ENCODE peak calls at places on chromosomes 1 and 21, in nine cellular contexts. V is cardiac muscle cell; L is psoas muscle; E is naive thymus-derived CD4-positive, alpha-beta T cell; D is transverse colon; Z is adipocyte; U is heart right ventricle; M is mesendoderm; P is sigmoid colon. T is an unnamed sample.

GRCh38 chr1:44947060-44947773 is 39.2 kb downstream of the EIF2B3 start:
- DNase-seq in V (peak; percentile 38), L (no peak), E (no peak), D (no peak), Z (peak; percentile 74), U (peak; percentile 13), M (no peak), P (no peak), T (no peak)

GRCh38 chr1:89906088-89906487 is 85.3 kb downstream of the LRRC8D start:
- DNase-seq in V (no peak), L (no peak), E (no peak), D (no peak), Z (no peak), U (no peak), M (no peak), P (no peak), T (no peak)

GRCh38 chr1:98027044-98027443 is 106.2 kb upstream of the DPYD start:
- DNase-seq in V (no peak), L (no peak), E (no peak), D (no peak), Z (no peak), U (no peak), M (no peak), P (no peak), T (no peak)

GRCh38 chr1:171221665-171222591 is 26.4 kb upstream of the FMO1 start:
- DNase-seq in V (no peak), L (no peak), E (no peak), D (no peak), Z (peak; percentile 22), U (peak; percentile 19), M (peak; percentile 34), P (no peak), T (no peak)

GRCh38 chr1:111104981-111105380 is 34.9 kb downstream of the DRAM2 start:
- DNase-seq in V (no peak), L (no peak), E (no peak), D (no peak), Z (no peak), U (no peak), M (no peak), P (no peak), T (no peak)

GRCh38 chr1:170620164-170620563 is 43.8 kb upstream of the PRRX1 start:
- DNase-seq in V (no peak), L (no peak), E (no peak), D (no peak), Z (peak; percentile 81), U (no peak), M (no peak), P (no peak), T (no peak)

GRCh38 chr1:166167395-166167922 is 658 bp upstream of the FAM78B start:
- DNase-seq in V (no peak), L (no peak), E (no peak), D (no peak), Z (no peak), U (no peak), M (no peak), P (no peak), T (no peak)

GRCh38 chr1:24416666-24417391 is 1.2 kb downstream of the NIPAL3 start:
- DNase-seq in V (no peak), L (no peak), E (peak; percentile 64), D (peak; percentile 55), Z (peak; percentile 92), U (no peak), M (peak; percentile 67), P (no peak), T (peak; percentile 23)

GRCh38 chr1:54826226-54826816 is 25.2 kb upstream of the TTC22 start:
- DNase-seq in V (no peak), L (no peak), E (no peak), D (no peak), Z (no peak), U (no peak), M (no peak), P (no peak), T (no peak)

GRCh38 chr1:169090900-169091311 is 15.6 kb upstream of the ATP1B1 start:
- DNase-seq in V (no peak), L (no peak), E (no peak), D (no peak), Z (no peak), U (no peak), M (no peak), P (no peak), T (no peak)

DNA sequence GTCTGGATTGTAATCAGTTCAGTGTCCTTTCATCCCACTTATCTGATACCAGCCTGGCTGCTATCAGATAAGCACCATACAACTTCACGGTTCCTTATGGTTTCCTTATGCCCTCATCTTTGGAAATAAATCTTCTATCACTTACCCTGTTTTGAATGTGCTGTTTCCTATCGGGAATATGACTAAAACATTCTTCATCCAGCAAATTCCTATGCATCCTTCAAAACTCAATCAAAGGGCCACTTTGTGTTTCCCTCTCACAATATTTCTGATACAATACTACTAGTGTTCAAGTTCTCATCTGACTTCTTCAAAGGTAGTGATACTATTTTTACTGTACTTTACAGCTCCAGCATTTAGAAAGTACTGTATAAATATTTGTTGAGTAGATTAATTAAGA is 513.2 kb downstream of the OMA1 start:
- DNase-seq in V (no peak), L (no peak), E (no peak), D (no peak), Z (no peak), U (no peak), M (peak; percentile 83), P (no peak), T (no peak)
- H3K4me1 ChIP-seq in V (no peaks in the 10 kb centered on the region), L (no peaks in the 10 kb centered on the region), E (no peaks in the 10 kb centered on the region), D (no peaks in the 10 kb centered on the region), Z (no peaks in the 10 kb centered on the region), U (no peaks in the 10 kb centered on the region), M (peaks cover 10% of the 10 kb centered on the region), P (no peaks in the 10 kb centered on the region), T (no peaks in the 10 kb centered on the region)

DNA sequence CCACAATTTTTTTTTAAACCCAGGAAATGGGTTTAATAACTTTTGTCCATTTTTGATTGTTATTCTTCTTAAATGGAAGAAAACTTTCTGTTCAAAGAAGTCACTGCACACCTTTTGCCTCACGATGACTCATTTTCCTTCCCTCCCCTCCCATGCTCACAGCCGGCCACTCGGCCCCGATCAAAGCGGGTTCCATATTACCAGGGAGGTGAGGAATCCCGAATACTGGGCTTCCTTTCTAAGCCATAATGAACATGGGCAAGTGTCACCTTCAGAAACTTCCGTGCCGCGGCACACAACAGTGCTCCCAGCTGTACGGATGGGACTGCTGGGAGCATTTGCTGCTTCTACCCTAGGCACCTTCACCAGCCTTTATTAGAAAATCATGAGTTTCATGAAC is 121.4 kb downstream of the HLCS start:
- DNase-seq in V (no peak), L (no peak), E (no peak), D (no peak), Z (no peak), U (no peak), M (no peak), P (no peak), T (no peak)
- H3K36me3 ChIP-seq in V (no peaks in the 10 kb centered on the region), L (no peaks in the 10 kb centered on the region), E (no peaks in the 10 kb centered on the region), D (no peaks in the 10 kb centered on the region), Z (no peaks in the 10 kb centered on the region), U (no peaks in the 10 kb centered on the region), M (no peaks in the 10 kb centered on the region), P (no peaks in the 10 kb centered on the region), T (no peaks in the 10 kb centered on the region)

GRCh38 chr1:145872421-145872891 is 13.2 kb downstream of the ANKRD35 start:
- DNase-seq in V (no peak), L (peak; percentile 86), E (no peak), D (peak; percentile 46), Z (no peak), U (peak; percentile 64), M (peak; percentile 48), P (peak; percentile 89), T (no peak)

GRCh38 chr1:145874646-145875045 is 11.0 kb downstream of the ANKRD35 start:
- DNase-seq in V (no peak), L (no peak), E (no peak), D (no peak), Z (no peak), U (no peak), M (no peak), P (no peak), T (no peak)

GRCh38 chr1:145868232-145868631 is 9.4 kb upstream of the PIAS3 start:
- DNase-seq in V (no peak), L (no peak), E (no peak), D (no peak), Z (no peak), U (no peak), M (no peak), P (no peak), T (no peak)

DNA sequence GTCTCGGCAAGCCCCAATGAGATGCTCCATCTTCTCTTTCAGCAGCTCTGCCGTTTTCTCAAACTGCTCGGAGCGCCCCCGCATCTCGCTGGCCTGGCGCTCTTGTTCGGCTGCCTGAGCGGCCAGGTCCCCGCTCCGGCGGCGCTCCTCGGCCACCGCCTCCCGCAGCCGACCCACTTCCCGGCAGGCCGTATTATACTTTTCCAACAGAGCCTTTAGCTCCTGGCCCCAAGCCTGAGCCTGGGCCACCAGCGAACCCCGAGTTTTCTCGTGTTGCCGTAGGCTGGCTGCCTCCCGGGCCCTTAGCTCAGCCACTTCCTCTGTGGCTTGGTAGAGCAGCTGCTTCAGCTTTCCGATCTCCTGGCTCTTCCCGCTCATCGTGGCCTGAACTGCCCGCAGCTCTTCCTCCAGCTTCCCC is 13.1 kb upstream of the PIAS3 start:
- DNase-seq in V (peak; percentile 13), L (peak; percentile 38), E (no peak), D (peak; percentile 43), Z (peak; percentile 39), U (peak; percentile 45), M (peak; percentile 60), P (peak; percentile 80), T (peak; percentile 42)
- H3K4me3 ChIP-seq in V (no peak overlapping the region), L (peak overlapping the region; percentile 81), E (peak overlapping the region; percentile 55), D (peak overlapping the region; percentile 27), Z (peak overlapping the region; percentile 83), U (peak overlapping the region; percentile 59), M (no peak overlapping the region), P (peak overlapping the region; percentile 33), T (peak overlapping the region; percentile 51)

DNA sequence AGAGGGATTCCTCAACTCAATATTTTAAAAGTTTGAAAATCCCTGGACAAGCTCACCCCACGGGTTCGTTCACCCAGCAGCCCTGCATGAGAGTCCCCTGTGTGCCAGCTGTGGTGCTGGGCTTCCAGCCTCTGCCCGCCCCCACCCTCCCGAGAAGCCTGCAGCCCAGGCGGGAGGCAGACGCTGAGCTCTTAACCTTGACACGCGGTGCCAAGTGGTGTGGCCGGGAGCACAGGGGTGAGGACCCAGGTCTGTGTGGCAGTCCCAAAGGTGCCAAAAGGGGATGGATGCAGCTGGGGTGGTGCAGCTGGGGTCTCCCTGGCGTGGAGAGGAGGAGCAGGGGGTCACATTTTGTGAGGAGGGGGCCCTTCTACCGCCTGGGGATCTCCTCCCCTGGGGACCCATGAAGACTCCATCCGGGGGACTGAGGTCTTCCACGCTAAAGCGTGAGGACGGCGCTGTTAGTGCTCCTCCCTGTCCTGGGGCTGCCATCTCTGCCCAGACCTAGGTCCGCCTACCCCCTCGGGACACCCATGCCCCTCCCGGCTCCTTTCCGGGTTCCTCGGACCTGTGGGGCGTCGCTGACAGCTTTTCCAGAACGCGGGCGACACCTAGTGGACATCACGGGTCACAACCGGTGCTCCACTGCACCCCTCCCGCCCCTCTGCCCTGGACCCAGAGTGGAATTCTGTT is 12.9 kb downstream of the PLA2G2F start:
- DNase-seq in V (peak; percentile 83), L (peak; percentile 84), E (peak; percentile 67), D (peak; percentile 86), Z (peak; percentile 91), U (peak; percentile 87), M (peak; percentile 84), P (peak; percentile 93), T (peak; percentile 64)
- H3K4me1 ChIP-seq in V (no peaks in the 10 kb centered on the region), L (peaks cover 5% of the 10 kb centered on the region), E (peaks cover 11% of the 10 kb centered on the region), D (peaks cover 10% of the 10 kb centered on the region), Z (peaks cover 21% of the 10 kb centered on the region), U (peaks cover 22% of the 10 kb centered on the region), M (no peaks in the 10 kb centered on the region), P (peaks cover 10% of the 10 kb centered on the region), T (no peaks in the 10 kb centered on the region)

DNA sequence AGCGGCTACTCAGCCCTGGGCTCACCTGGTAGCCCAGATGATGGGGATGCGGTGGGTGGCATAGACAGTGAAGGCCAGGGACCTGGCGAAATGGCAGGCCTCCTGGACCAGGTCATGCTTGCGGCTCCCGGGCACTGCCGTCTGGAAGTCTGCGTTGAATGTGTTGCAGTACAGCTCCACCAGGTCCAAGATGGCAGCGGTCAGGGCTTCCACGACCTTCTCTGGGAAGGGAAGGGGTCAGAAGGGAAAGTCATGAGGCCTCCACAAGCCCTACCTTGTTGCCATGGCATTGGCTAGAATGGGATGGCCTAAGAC is 38.8 kb downstream of the PIK3C2B start:
- DNase-seq in V (no peak), L (no peak), E (no peak), D (no peak), Z (no peak), U (no peak), M (no peak), P (no peak), T (no peak)
- H3K36me3 ChIP-seq in V (peaks cover 44% of the 10 kb centered on the region), L (no peaks in the 10 kb centered on the region), E (peaks cover 61% of the 10 kb centered on the region), D (no peaks in the 10 kb centered on the region), Z (peaks cover 73% of the 10 kb centered on the region), U (peaks cover 46% of the 10 kb centered on the region), M (no peaks in the 10 kb centered on the region), P (peaks cover 35% of the 10 kb centered on the region), T (no peaks in the 10 kb centered on the region)